ENCODE peak calls at places on chromosomes 13 and 19, in four cellular contexts. E is AG04449, X is astrocyte of the hippocampus, G is heart left ventricle. K is an unnamed sample.

GRCh38 chr19:33388231-33388816 is 14.8 kb downstream of the CEBPG start:
- DNase-seq in E (no peak), X (no peak), G (peak), K (no peak)

GRCh38 chr19:55265723-55266386 is 7.0 kb upstream of the PPP6R1 start:
- DNase-seq in E (no peak), X (no peak), G (no peak), K (no peak)

GRCh38 chr13:94595006-94595942 is 678 bp downstream of the TGDS start:
- DNase-seq in E (no peak), X (peak), G (no peak), K (no peak)

GRCh38 chr13:79385694-79386093 is 20.4 kb downstream of the RBM26 start:
- DNase-seq in E (no peak), X (no peak), G (no peak), K (no peak)

GRCh38 chr13:75153386-75153785 is 328.6 kb downstream of the TBC1D4 start:
- DNase-seq in E (no peak), X (no peak), G (no peak), K (no peak)

GRCh38 chr13:94917814-94918213 is 205.5 kb upstream of the SOX21 start:
- DNase-seq in E (no peak), X (peak), G (no peak), K (no peak)

GRCh38 chr19:38670921-38671398 is 23.5 kb downstream of the ACTN4 start:
- DNase-seq in E (no peak), X (peak), G (no peak), K (no peak)

GRCh38 chr13:102642029-102642428 is 45.2 kb downstream of the TPP2 start:
- DNase-seq in E (no peak), X (no peak), G (no peak), K (no peak)

GRCh38 chr13:30429721-30430694 is 7.7 kb downstream of the UBE2L5 start:
- DNase-seq in E (peak), X (peak), G (no peak), K (peak)

GRCh38 chr19:19597809-19598306 is 20.6 kb downstream of the PBX4 start:
- DNase-seq in E (no peak), X (no peak), G (no peak), K (no peak)

GRCh38 chr19:40466219-40467006 is at the start of gene SPTBN4:
- DNase-seq in E (no peak), X (peak), G (peak), K (no peak)

GRCh38 chr13:76980075-76980718 is 11.7 kb upstream of the CLN5 start:
- DNase-seq in E (no peak), X (peak), G (peak), K (no peak)

GRCh38 chr13:49238621-49239020 is 9.1 kb upstream of the CDADC1 start:
- DNase-seq in E (no peak), X (no peak), G (no peak), K (no peak)

GRCh38 chr13:25300861-25301346 is 521 bp upstream of the NUP58 start:
- DNase-seq in E (no peak), X (no peak), G (peak), K (no peak)

GRCh38 chr13:98278068-98278619 is 101.1 kb upstream of the RNF113B start:
- DNase-seq in E (no peak), X (no peak), G (no peak), K (no peak)

GRCh38 chr19:53989600-53990533 is 1.6 kb upstream of the CACNG6 start:
- DNase-seq in E (no peak), X (peak), G (no peak), K (no peak)

GRCh38 chr19:4284176-4284958 is 5.3 kb downstream of the SHD start:
- DNase-seq in E (no peak), X (peak), G (no peak), K (no peak)

GRCh38 chr13:50125306-50125555 is 110.0 kb downstream of the KCNRG start:
- DNase-seq in E (no peak), X (no peak), G (no peak), K (no peak)

GRCh38 chr13:91375119-91375729 is 23.2 kb upstream of the GPC5 start:
- DNase-seq in E (no peak), X (peak), G (no peak), K (no peak)

GRCh38 chr19:29697523-29698261 is 17.4 kb downstream of the C19orf12 start:
- DNase-seq in E (no peak), X (no peak), G (no peak), K (no peak)

GRCh38 chr13:80132741-80133601 is 208.0 kb downstream of the SPRY2 start:
- DNase-seq in E (no peak), X (peak), G (no peak), K (no peak)

GRCh38 chr19:11293468-11294389 is 2.2 kb upstream of the TSPAN16 start:
- DNase-seq in E (peak), X (peak), G (peak), K (peak)

GRCh38 chr13:46171223-46171622 is 10.8 kb downstream of the LCP1 start:
- DNase-seq in E (no peak), X (no peak), G (no peak), K (no peak)

GRCh38 chr19:33194884-33195710 is 967 bp downstream of the LRP3 start:
- DNase-seq in E (no peak), X (peak), G (peak), K (no peak)

GRCh38 chr13:40148103-40148502 is 492.6 kb downstream of the COG6 start:
- DNase-seq in E (no peak), X (no peak), G (no peak), K (no peak)

GRCh38 chr19:1223018-1223855 is 14.6 kb downstream of the CBARP start:
- DNase-seq in E (no peak), X (peak), G (no peak), K (no peak)

GRCh38 chr19:29798783-29799182 is 13.0 kb upstream of the CCNE1 start:
- DNase-seq in E (no peak), X (peak), G (no peak), K (no peak)

GRCh38 chr19:48419158-48419920 is 25.9 kb downstream of the GRIN2D start:
- DNase-seq in E (no peak), X (peak), G (peak), K (no peak)

GRCh38 chr13:72651196-72651595 is 76.2 kb downstream of the MZT1 start:
- DNase-seq in E (no peak), X (peak), G (no peak), K (no peak)

GRCh38 chr13:50129923-50130685 is 114.9 kb downstream of the KCNRG start:
- DNase-seq in E (no peak), X (peak), G (peak), K (no peak)

GRCh38 chr13:83499286-83499685 is 383.0 kb downstream of the SLITRK1 start:
- DNase-seq in E (no peak), X (peak), G (no peak), K (no peak)

GRCh38 chr13:97067342-97067895 is 73.1 kb upstream of the OXGR1 start:
- DNase-seq in E (no peak), X (no peak), G (no peak), K (no peak)

GRCh38 chr19:17997969-17998826 is 9.8 kb upstream of the ARRDC2 start:
- DNase-seq in E (no peak), X (no peak), G (no peak), K (no peak)

GRCh38 chr19:30070198-30070969 is 128.3 kb downstream of the URI1 start:
- DNase-seq in E (no peak), X (no peak), G (no peak), K (no peak)